ENCODE peak calls at places on chromosomes 5 and 9, in eight cellular contexts. Z is naive thymus-derived CD4-positive, alpha-beta T cell; L is A549; S is hepatocyte; I is keratinocyte; V is right cardiac atrium; O is tibial artery; Y is sigmoid colon. U is an unnamed sample. For H3K4me1, the result is how much of the 10 kb centered on the place peaks cover.

GRCh38 chr5:150114773-150115408 is 28.5 kb upstream of the CSF1R start:
- DNase-seq in O (peak), I (no peak), Z (no peak), Y (no peak), V (no peak), S (no peak), L (no peak), U (no peak)

GRCh38 chr9:135561391-135562234 is at the start of gene PAEP:
- DNase-seq in Y (no peak), O (no peak), Z (no peak), S (no peak), V (no peak), I (no peak), L (peak), U (no peak)

GRCh38 chr5:112776301-112776856 is 38.7 kb downstream of the APC start:
- DNase-seq in O (no peak), Y (no peak), Z (no peak), S (no peak), I (no peak), V (no peak), L (no peak), U (no peak)

GRCh38 chr9:136232964-136233363 is 12.6 kb downstream of the QSOX2 start:
- DNase-seq in I (no peak), V (peak), O (no peak), Y (no peak), S (no peak), L (no peak), Z (no peak), U (peak)

GRCh38 chr5:10689391-10690081 is 71.5 kb downstream of the DAP start:
- DNase-seq in Z (no peak), I (no peak), O (peak), L (peak), V (no peak), Y (no peak), S (no peak), U (no peak)

GRCh38 chr5:124252094-124252750 is 494.2 kb downstream of the ZNF608 start:
- DNase-seq in L (no peak), V (no peak), O (no peak), Z (no peak), S (no peak), I (no peak), Y (no peak), U (peak)

GRCh38 chr5:114678778-114679177 is 316.9 kb downstream of the KCNN2 start:
- DNase-seq in V (no peak), Y (no peak), L (no peak), Z (no peak), S (no peak), I (no peak), O (no peak), U (no peak)

GRCh38 chr5:151150484-151151262 is 6.9 kb downstream of the ANXA6 start:
- DNase-seq in O (no peak), S (peak), I (no peak), Y (peak), Z (peak), L (no peak), V (peak), U (no peak)

GRCh38 chr9:36336511-36336910 is 63.6 kb downstream of the RNF38 start:
- DNase-seq in L (no peak), O (no peak), I (no peak), Y (no peak), V (no peak), Z (no peak), S (no peak), U (no peak)

GRCh38 chr5:59317023-59317771 is 576.3 kb downstream of the PDE4D start:
- DNase-seq in I (no peak), Z (no peak), S (peak), Y (peak), V (no peak), O (no peak), L (no peak), U (peak)

GRCh38 chr9:91328186-91328585 is 33.5 kb downstream of the AUH start:
- DNase-seq in I (no peak), Z (no peak), V (no peak), L (no peak), Y (no peak), O (no peak), S (no peak), U (no peak)

GRCh38 chr9:115158666-115159481 is 40.9 kb upstream of the TNC start:
- DNase-seq in I (no peak), L (peak), O (no peak), Z (no peak), S (peak), V (no peak), Y (peak), U (no peak)

GRCh38 chr9:8946461-8946860 is 1146.9 kb upstream of the DMAC1 start:
- DNase-seq in I (no peak), Y (no peak), O (no peak), V (no peak), S (no peak), Z (no peak), L (no peak), U (no peak)

GRCh38 chr9:108100571-108100970 is 611.0 kb upstream of the KLF4 start:
- DNase-seq in I (no peak), Y (no peak), S (no peak), L (no peak), V (no peak), O (no peak), Z (no peak), U (no peak)

GRCh38 chr9:111914749-111915424 is 18.3 kb downstream of the UGCG start:
- DNase-seq in O (no peak), V (no peak), Y (no peak), Z (peak), I (no peak), S (no peak), L (no peak), U (peak)
- H3K4me3 ChIP-seq in O (no peak), V (no peak), Y (no peak), Z (no peak), I (no peak), S (no peak), L (no peak), U (no peak)

GRCh38 chr5:135324160-135324559 is 74.9 kb downstream of the MACROH2A1 start:
- DNase-seq in Y (no peak), S (no peak), I (no peak), Z (no peak), O (peak), L (no peak), V (no peak), U (no peak)

GRCh38 chr5:135323701-135324132 is 75.3 kb downstream of the MACROH2A1 start:
- DNase-seq in I (no peak), S (no peak), Z (no peak), L (no peak), O (peak), Y (no peak), V (no peak), U (no peak)

GRCh38 chr5:135323227-135323626 is 75.8 kb downstream of the MACROH2A1 start:
- DNase-seq in I (no peak), V (no peak), S (no peak), O (peak), Z (no peak), Y (no peak), L (no peak), U (no peak)

GRCh38 chr5:135326296-135327240 is 72.5 kb downstream of the MACROH2A1 start:
- DNase-seq in O (peak), I (no peak), S (no peak), Z (no peak), Y (no peak), L (no peak), V (no peak), U (no peak)

GRCh38 chr5:135324897-135325650 is 74.0 kb downstream of the MACROH2A1 start:
- DNase-seq in L (no peak), V (no peak), S (no peak), O (peak), Y (no peak), I (no peak), Z (peak), U (no peak)
- H3K4me1 ChIP-seq in L (under half), V (under half), S (under half), O (under half), Y (under half), I (under half), Z (under half), U (under half)

GRCh38 chr5:138022912-138023311 is 10.0 kb downstream of the FAM13B start:
- DNase-seq in S (no peak), Z (no peak), O (no peak), L (no peak), V (no peak), I (no peak), Y (no peak), U (no peak)
- H3K4me3 ChIP-seq in S (no peak), Z (no peak), O (no peak), L (no peak), V (no peak), I (no peak), Y (no peak), U (no peak)

GRCh38 chr9:126674365-126675146 is 60.8 kb downstream of the LMX1B start:
- DNase-seq in Z (no peak), I (no peak), O (no peak), V (peak), S (no peak), L (no peak), Y (no peak), U (peak)
- H3K4me1 ChIP-seq in Z (under half), I (under half), O (under half), V (under half), S (under half), L (under half), Y (under half), U (under half)